ENCODE peak calls at places on chromosome 1, in nine cellular contexts. L is CD8-positive, alpha-beta T cell; C is heart left ventricle; R is colonic mucosa; D is SJSA1; M is A549; K is heart right ventricle; O is CD4-positive, alpha-beta memory T cell; E is left lung. T is an unnamed sample. For H3K9me3, the result is how much of the 10 kb centered on the place peaks cover.

GRCh38 chr1:110421159-110421777 is 13.8 kb upstream of the LAMTOR5 start:
- DNase-seq in L (no peak), C (no peak), R (no peak), D (no peak), M (no peak), K (no peak), O (no peak), E (no peak), T (no peak)

GRCh38 chr1:93905734-93906133 is 3.5 kb downstream of the GCLM start:
- DNase-seq in L (no peak), C (no peak), R (no peak), D (no peak), M (no peak), K (no peak), O (no peak), E (no peak), T (no peak)

GRCh38 chr1:27284425-27285287 is 37.3 kb upstream of the TMEM222 start:
- DNase-seq in L (peak), C (peak), R (peak), D (peak), M (peak), K (peak), O (peak), E (peak), T (peak)

GRCh38 chr1:69076631-69077030 is 491.1 kb upstream of the LRRC7 start:
- DNase-seq in L (no peak), C (no peak), R (no peak), D (no peak), M (no peak), K (no peak), O (no peak), E (no peak), T (no peak)

GRCh38 chr1:41848216-41848952 is 70.3 kb downstream of the HIVEP3 start:
- DNase-seq in L (no peak), C (no peak), R (no peak), D (no peak), M (no peak), K (no peak), O (no peak), E (no peak), T (no peak)

GRCh38 chr1:156444407-156445001 is 56.1 kb downstream of the MEF2D start:
- DNase-seq in L (peak), C (no peak), R (no peak), D (no peak), M (peak), K (no peak), O (no peak), E (no peak), T (no peak)

GRCh38 chr1:194431121-194431520 is 1244.7 kb upstream of the B3GALT2 start:
- DNase-seq in L (no peak), C (no peak), R (no peak), D (no peak), M (no peak), K (no peak), O (no peak), E (peak), T (no peak)

GRCh38 chr1:1407957-1408318 is 845 bp upstream of the MRPL20 start:
- DNase-seq in L (no peak), C (no peak), R (no peak), D (no peak), M (no peak), K (no peak), O (no peak), E (peak), T (no peak)

GRCh38 chr1:21319447-21320407 is 29.5 kb upstream of the ECE1 start:
- DNase-seq in L (no peak), C (no peak), R (no peak), D (peak), M (peak), K (no peak), O (no peak), E (no peak), T (no peak)

GRCh38 chr1:37517569-37517968 is 3.0 kb upstream of the MEAF6 start:
- DNase-seq in L (no peak), C (no peak), R (no peak), D (no peak), M (no peak), K (no peak), O (no peak), E (no peak), T (no peak)

GRCh38 chr1:33683913-33684312 is 180.0 kb upstream of the HMGB4 start:
- DNase-seq in L (no peak), C (no peak), R (no peak), D (no peak), M (no peak), K (peak), O (no peak), E (no peak), T (no peak)

GRCh38 chr1:109530457-109531204 is 9.0 kb upstream of the GPR61 start:
- DNase-seq in L (no peak), C (no peak), R (no peak), D (no peak), M (no peak), K (no peak), O (no peak), E (no peak), T (no peak)

GRCh38 chr1:30083800-30084464 is 639.5 kb downstream of the MATN1 start:
- DNase-seq in L (no peak), C (peak), R (no peak), D (peak), M (peak), K (no peak), O (no peak), E (no peak), T (no peak)

GRCh38 chr1:169509354-169509753 is 23.6 kb upstream of the SLC19A2 start:
- DNase-seq in L (no peak), C (no peak), R (no peak), D (no peak), M (no peak), K (no peak), O (no peak), E (no peak), T (no peak)

GRCh38 chr1:54290443-54291184 is 90.6 kb downstream of the MRPL37 start:
- DNase-seq in L (no peak), C (no peak), R (no peak), D (no peak), M (no peak), K (no peak), O (no peak), E (no peak), T (no peak)

GRCh38 chr1:170221031-170221430 is 75.3 kb downstream of the NTMT2 start:
- DNase-seq in L (no peak), C (peak), R (no peak), D (no peak), M (no peak), K (no peak), O (no peak), E (no peak), T (no peak)

GRCh38 chr1:168092566-168093355 is 44.0 kb downstream of the GPR161 start:
- DNase-seq in L (no peak), C (no peak), R (peak), D (no peak), M (no peak), K (no peak), O (no peak), E (no peak), T (no peak)

GRCh38 chr1:198444792-198445191 is 95.7 kb downstream of the ATP6V1G3 start:
- DNase-seq in L (no peak), C (no peak), R (no peak), D (no peak), M (no peak), K (no peak), O (no peak), E (no peak), T (no peak)

GRCh38 chr1:168093616-168094015 is 43.1 kb downstream of the GPR161 start:
- DNase-seq in L (no peak), C (no peak), R (peak), D (no peak), M (no peak), K (no peak), O (no peak), E (no peak), T (no peak)

GRCh38 chr1:221632072-221632471 is 109.8 kb downstream of the DUSP10 start:
- DNase-seq in L (no peak), C (no peak), R (no peak), D (no peak), M (no peak), K (no peak), O (no peak), E (no peak), T (no peak)

GRCh38 chr1:11041048-11041447 is 6.0 kb downstream of the MASP2 start:
- DNase-seq in L (no peak), C (no peak), R (no peak), D (no peak), M (no peak), K (no peak), O (no peak), E (no peak), T (no peak)

GRCh38 chr1:42817440-42817767 is 207 bp upstream of the SVBP start:
- DNase-seq in L (no peak), C (no peak), R (no peak), D (peak), M (peak), K (no peak), O (no peak), E (no peak), T (no peak)

GRCh38 chr1:100219879-100220278 is 29.8 kb downstream of the DBT start:
- DNase-seq in L (no peak), C (no peak), R (no peak), D (no peak), M (no peak), K (no peak), O (no peak), E (no peak), T (no peak)

GRCh38 chr1:46605242-46605641 is 1.2 kb upstream of the MKNK1 start:
- DNase-seq in L (peak), C (no peak), R (no peak), D (no peak), M (no peak), K (no peak), O (peak), E (no peak), T (no peak)

GRCh38 chr1:66464802-66465201 is 69.2 kb upstream of the SGIP1 start:
- DNase-seq in L (no peak), C (no peak), R (no peak), D (peak), M (no peak), K (no peak), O (no peak), E (no peak), T (no peak)

GRCh38 chr1:107250169-107250568 is 109.3 kb downstream of the NTNG1 start:
- DNase-seq in L (no peak), C (no peak), R (no peak), D (no peak), M (no peak), K (no peak), O (no peak), E (no peak), T (no peak)

GRCh38 chr1:182111496-182111895 is 50.0 kb upstream of the ZNF648 start:
- DNase-seq in L (no peak), C (no peak), R (peak), D (no peak), M (no peak), K (no peak), O (no peak), E (no peak), T (no peak)

GRCh38 chr1:30683699-30684098 is 39.7 kb downstream of the MATN1 start:
- DNase-seq in L (no peak), C (no peak), R (no peak), D (no peak), M (no peak), K (no peak), O (no peak), E (no peak), T (no peak)

GRCh38 chr1:30955448-30956015 is 47.0 kb upstream of the SDC3 start:
- DNase-seq in L (no peak), C (no peak), R (no peak), D (peak), M (no peak), K (no peak), O (no peak), E (no peak), T (no peak)

GRCh38 chr1:66355756-66356155 is 178.2 kb upstream of the SGIP1 start:
- DNase-seq in L (no peak), C (no peak), R (no peak), D (no peak), M (no peak), K (no peak), O (no peak), E (no peak), T (no peak)

GRCh38 chr1:33005812-33006465 is 30.7 kb downstream of the AK2 start:
- DNase-seq in L (no peak), C (no peak), R (no peak), D (no peak), M (no peak), K (no peak), O (no peak), E (no peak), T (no peak)

GRCh38 chr1:157045251-157046218 is at the start of gene ARHGEF11:
- DNase-seq in L (no peak), C (peak), R (peak), D (peak), M (peak), K (peak), O (no peak), E (peak), T (no peak)

GRCh38 chr1:209530990-209531389 is 52.5 kb upstream of the CAMK1G start:
- DNase-seq in L (no peak), C (no peak), R (no peak), D (no peak), M (no peak), K (no peak), O (no peak), E (no peak), T (no peak)

GRCh38 chr1:155037043-155037442 is 3.4 kb downstream of the DCST1 start:
- DNase-seq in L (no peak), C (no peak), R (no peak), D (no peak), M (no peak), K (no peak), O (no peak), E (no peak), T (no peak)

GRCh38 chr1:76942549-76942948 is 75.3 kb downstream of the ST6GALNAC5 start:
- DNase-seq in L (no peak), C (no peak), R (no peak), D (no peak), M (no peak), K (no peak), O (no peak), E (no peak), T (no peak)

GRCh38 chr1:246516126-246516525 is 9.0 kb upstream of the SMYD3 start:
- DNase-seq in L (no peak), C (no peak), R (no peak), D (no peak), M (no peak), K (no peak), O (no peak), E (no peak), T (no peak)
- H3K9me3 ChIP-seq in L (under half), C (under half), R (under half), D (under half), M (under half), K (under half), O (under half), E (under half), T (under half)

DNA sequence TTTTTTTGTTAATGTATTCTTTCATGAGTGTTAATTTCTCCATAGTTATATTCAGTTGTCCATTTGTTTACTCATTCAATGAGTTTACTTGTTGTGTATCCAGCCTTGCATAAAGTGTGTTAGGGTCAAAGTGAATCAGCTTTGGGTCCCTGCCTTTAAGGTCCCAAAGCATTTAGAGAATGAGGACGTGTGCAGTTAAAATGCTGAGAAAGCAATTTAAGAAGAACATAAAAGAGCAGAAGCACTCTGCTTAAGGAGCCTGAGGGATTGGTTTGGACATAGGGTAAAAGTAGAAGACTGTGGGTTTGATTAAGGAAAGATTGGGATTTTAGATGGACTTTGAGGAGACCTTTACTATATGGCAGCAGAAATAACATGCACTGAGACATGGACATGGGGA is 3.5 kb downstream of the OR14I1 start:
- DNase-seq in L (no peak), C (no peak), R (no peak), D (no peak), M (no peak), K (no peak), O (no peak), E (no peak), T (no peak)
- H3K9me3 ChIP-seq in L (under half), C (under half), R (under half), D (under half), M (under half), K (under half), O (under half), E (under half), T (under half)

DNA sequence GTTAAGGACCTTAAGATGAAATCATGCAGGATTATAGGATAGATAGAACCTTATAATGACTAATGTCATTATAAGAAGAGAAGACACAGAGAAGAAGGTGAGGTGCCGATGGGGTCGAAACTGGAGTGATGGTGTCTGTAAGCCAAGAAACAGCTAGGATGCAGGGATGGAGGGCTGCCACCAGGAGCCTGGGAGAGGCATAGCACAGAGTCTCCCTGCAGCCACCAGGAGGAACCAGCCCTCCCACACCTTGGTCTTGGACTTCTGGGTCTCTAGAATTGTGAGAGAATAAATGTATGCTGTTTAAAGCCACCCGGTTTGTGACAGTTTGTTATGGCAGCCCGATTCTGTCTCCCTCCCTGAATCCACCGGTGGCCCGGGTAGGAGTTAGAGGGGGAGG is 337.2 kb upstream of the AJAP1 start:
- DNase-seq in L (no peak), C (no peak), R (no peak), D (no peak), M (peak), K (no peak), O (no peak), E (no peak), T (no peak)
- H3K9me3 ChIP-seq in L (under half), C (under half), R (under half), D (under half), M (under half), K (under half), O (under half), E (under half), T (under half)

GRCh38 chr1:80915491-80915890 is 885.2 kb upstream of the ADGRL2 start:
- DNase-seq in L (no peak), C (no peak), R (no peak), D (no peak), M (no peak), K (no peak), O (no peak), E (no peak), T (no peak)

GRCh38 chr1:80917225-80917624 is 883.5 kb upstream of the ADGRL2 start:
- DNase-seq in L (no peak), C (no peak), R (no peak), D (no peak), M (no peak), K (no peak), O (no peak), E (no peak), T (no peak)

GRCh38 chr1:80919426-80919825 is 881.3 kb upstream of the ADGRL2 start:
- DNase-seq in L (no peak), C (no peak), R (no peak), D (no peak), M (no peak), K (no peak), O (no peak), E (no peak), T (no peak)

GRCh38 chr1:80918365-80918764 is 882.4 kb upstream of the ADGRL2 start:
- DNase-seq in L (no peak), C (no peak), R (no peak), D (no peak), M (no peak), K (no peak), O (no peak), E (no peak), T (no peak)

GRCh38 chr1:80917826-80918225 is 882.9 kb upstream of the ADGRL2 start:
- DNase-seq in L (no peak), C (no peak), R (no peak), D (no peak), M (no peak), K (no peak), O (no peak), E (no peak), T (no peak)
- H3K9me3 ChIP-seq in L (under half), C (under half), R (under half), D (under half), M (under half), K (under half), O (under half), E (under half), T (under half)

DNA sequence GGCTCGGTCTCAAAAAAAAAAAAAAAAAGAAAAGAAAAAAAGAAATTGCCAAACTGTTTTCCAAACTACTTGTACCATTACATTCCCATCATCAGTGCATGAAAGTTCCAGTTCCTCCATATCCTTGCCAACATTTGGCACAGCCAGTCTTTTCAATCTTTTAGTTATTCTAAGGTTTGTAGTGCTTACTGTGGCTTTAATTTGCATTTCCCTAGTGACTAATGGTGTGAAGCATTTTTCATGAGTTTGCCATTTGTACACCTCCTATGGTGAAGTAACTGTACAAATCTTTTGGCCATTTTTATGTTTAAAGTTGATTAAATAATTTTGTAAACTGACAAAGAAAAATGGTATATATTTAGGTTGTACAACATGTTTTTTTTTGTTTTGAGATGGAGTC is 70.7 kb downstream of the DEGS1 start:
- DNase-seq in L (no peak), C (no peak), R (no peak), D (no peak), M (no peak), K (no peak), O (no peak), E (no peak), T (no peak)
- H3K9me3 ChIP-seq in L (under half), C (under half), R (under half), D (under half), M (under half), K (under half), O (under half), E (under half), T (under half)

T was measured in T-helper 17 cell.